ENCODE peak calls at places on chromosomes 4 and X, in nine cellular contexts. D is GM12864; A is choroid plexus epithelial cell; R is CD4-positive, alpha-beta T cell; M is dorsolateral prefrontal cortex; B is AG09309; L is mesothelial cell of epicardium; G is brain microvascular endothelial cell; U is GM20000. J is an unnamed sample.

GRCh38 chr4:14853186-14853946 is 148.9 kb upstream of the CPEB2 start:
- DNase-seq in D (no peak), A (peak), R (no peak), M (no peak), B (peak), L (no peak), G (peak), U (no peak), J (no peak)

GRCh38 chrX:97863261-97863660 is 979.6 kb downstream of the RPA4 start:
- DNase-seq in D (no peak), A (no peak), R (no peak), M (no peak), B (no peak), L (no peak), G (no peak), U (no peak), J (no peak)

GRCh38 chr4:185573651-185574199 is 38.4 kb upstream of the PDLIM3 start:
- DNase-seq in D (no peak), A (peak), R (no peak), M (no peak), B (no peak), L (no peak), G (peak), U (no peak), J (no peak)

GRCh38 chr4:25402521-25402920 is 25.5 kb downstream of the ANAPC4 start:
- DNase-seq in D (no peak), A (peak), R (no peak), M (no peak), B (peak), L (no peak), G (no peak), U (no peak), J (no peak)

GRCh38 chr4:111652206-111652605 is 493.0 kb upstream of the FAM241A start:
- DNase-seq in D (no peak), A (no peak), R (no peak), M (no peak), B (no peak), L (no peak), G (no peak), U (no peak), J (no peak)

GRCh38 chr4:153931804-153932203 is 142.9 kb upstream of the SFRP2 start:
- DNase-seq in D (no peak), A (peak), R (no peak), M (no peak), B (peak), L (no peak), G (no peak), U (no peak), J (no peak)

GRCh38 chrX:21740329-21741274 is 17.3 kb downstream of the SMPX start:
- DNase-seq in D (no peak), A (peak), R (no peak), M (peak), B (no peak), L (no peak), G (peak), U (no peak), J (no peak)

GRCh38 chrX:7921750-7922149 is 5.5 kb downstream of the PNPLA4 start:
- DNase-seq in D (no peak), A (no peak), R (no peak), M (no peak), B (no peak), L (no peak), G (no peak), U (no peak), J (no peak)

GRCh38 chr4:102263024-102263787 is 82.1 kb downstream of the SLC39A8 start:
- DNase-seq in D (peak), A (peak), R (no peak), M (peak), B (peak), L (no peak), G (peak), U (peak), J (no peak)

GRCh38 chr4:173538148-173538902 is 8.3 kb upstream of the HAND2 start:
- DNase-seq in D (no peak), A (no peak), R (no peak), M (no peak), B (no peak), L (peak), G (no peak), U (peak), J (no peak)

GRCh38 chr4:40258624-40259023 is 61.8 kb downstream of the RHOH start:
- DNase-seq in D (no peak), A (no peak), R (no peak), M (no peak), B (no peak), L (no peak), G (no peak), U (no peak), J (no peak)

GRCh38 chr4:153576443-153576774 is 107.7 kb upstream of the TLR2 start:
- DNase-seq in D (no peak), A (no peak), R (no peak), M (no peak), B (no peak), L (no peak), G (no peak), U (no peak), J (no peak)

GRCh38 chr4:145178740-145179139 is 1.6 kb downstream of the OTUD4 start:
- DNase-seq in D (no peak), A (no peak), R (no peak), M (no peak), B (no peak), L (no peak), G (no peak), U (peak), J (no peak)

GRCh38 chrX:112120737-112121136 is 38.2 kb upstream of the TRPC5 start:
- DNase-seq in D (no peak), A (no peak), R (no peak), M (no peak), B (no peak), L (no peak), G (no peak), U (no peak), J (no peak)

GRCh38 chrX:69504626-69505612 is 793 bp downstream of the NALF2 start:
- DNase-seq in D (no peak), A (no peak), R (no peak), M (peak), B (no peak), L (no peak), G (no peak), U (no peak), J (no peak)

GRCh38 chr4:41535911-41536361 is 2.0 kb upstream of the LIMCH1 start:
- DNase-seq in D (no peak), A (no peak), R (no peak), M (no peak), B (no peak), L (no peak), G (no peak), U (no peak), J (no peak)

GRCh38 chr4:183337349-183337748 is 15.1 kb upstream of the CLDN24 start:
- DNase-seq in D (no peak), A (peak), R (no peak), M (no peak), B (no peak), L (no peak), G (no peak), U (no peak), J (no peak)

GRCh38 chrX:148659481-148659880 is 159.1 kb downstream of the AFF2 start:
- DNase-seq in D (no peak), A (no peak), R (no peak), M (no peak), B (no peak), L (no peak), G (no peak), U (no peak), J (no peak)

GRCh38 chr4:119116021-119116420 is 19.6 kb upstream of the MYOZ2 start:
- DNase-seq in D (no peak), A (no peak), R (no peak), M (no peak), B (no peak), L (no peak), G (no peak), U (no peak), J (no peak)

GRCh38 chrX:125810856-125811255 is 355.2 kb downstream of the DCAF12L2 start:
- DNase-seq in D (no peak), A (no peak), R (no peak), M (no peak), B (no peak), L (no peak), G (peak), U (no peak), J (no peak)

GRCh38 chr4:188201851-188202250 is 62.6 kb downstream of the TRIML1 start:
- DNase-seq in D (no peak), A (no peak), R (no peak), M (no peak), B (peak), L (no peak), G (peak), U (no peak), J (no peak)

GRCh38 chr4:70544279-70544870 is 26.0 kb downstream of the AMTN start:
- DNase-seq in D (no peak), A (peak), R (no peak), M (no peak), B (no peak), L (no peak), G (peak), U (no peak), J (no peak)

GRCh38 chr4:11014199-11014598 is 329.6 kb upstream of the CLNK start:
- DNase-seq in D (no peak), A (no peak), R (no peak), M (no peak), B (no peak), L (no peak), G (no peak), U (no peak), J (no peak)

GRCh38 chr4:39526810-39527295 is 386 bp downstream of the UGDH start:
- DNase-seq in D (no peak), A (peak), R (no peak), M (no peak), B (no peak), L (no peak), G (no peak), U (no peak), J (no peak)

GRCh38 chr4:10253765-10254164 is 137.2 kb upstream of the WDR1 start:
- DNase-seq in D (no peak), A (no peak), R (no peak), M (no peak), B (no peak), L (no peak), G (no peak), U (no peak), J (no peak)

GRCh38 chr4:73947239-73947985 is 34.4 kb downstream of the PF4 start:
- DNase-seq in D (no peak), A (no peak), R (no peak), M (no peak), B (no peak), L (no peak), G (no peak), U (no peak), J (no peak)

GRCh38 chrX:110858565-110858964 is 62.9 kb upstream of the CHRDL1 start:
- DNase-seq in D (no peak), A (no peak), R (no peak), M (no peak), B (no peak), L (no peak), G (no peak), U (no peak), J (no peak)

GRCh38 chr4:90540536-90540935 is 413.3 kb downstream of the CCSER1 start:
- DNase-seq in D (no peak), A (peak), R (no peak), M (no peak), B (no peak), L (no peak), G (no peak), U (no peak), J (no peak)

GRCh38 chr4:177308125-177308524 is 1.5 kb upstream of the NEIL3 start:
- DNase-seq in D (no peak), A (peak), R (no peak), M (no peak), B (peak), L (no peak), G (peak), U (no peak), J (no peak)

GRCh38 chr4:24856586-24856985 is 56.3 kb downstream of the CCDC149 start:
- DNase-seq in D (peak), A (peak), R (no peak), M (no peak), B (no peak), L (no peak), G (peak), U (peak), J (no peak)

GRCh38 chrX:39854772-39855747 is 242.7 kb downstream of the BCOR start:
- DNase-seq in D (peak), A (no peak), R (peak), M (no peak), B (no peak), L (no peak), G (no peak), U (peak), J (no peak)

GRCh38 chr4:141080668-141081067 is 52.6 kb downstream of the RNF150 start:
- DNase-seq in D (no peak), A (no peak), R (no peak), M (peak), B (no peak), L (no peak), G (no peak), U (no peak), J (no peak)

GRCh38 chrX:7109838-7110793 is 37.4 kb upstream of the STS start:
- DNase-seq in D (no peak), A (no peak), R (no peak), M (no peak), B (no peak), L (no peak), G (no peak), U (peak), J (no peak)

GRCh38 chr4:80526697-80527096 is 191.2 kb downstream of the CFAP299 start:
- DNase-seq in D (no peak), A (no peak), R (no peak), M (no peak), B (no peak), L (no peak), G (no peak), U (no peak), J (no peak)

GRCh38 chr4:102244878-102245535 is 100.3 kb downstream of the SLC39A8 start:
- DNase-seq in D (no peak), A (no peak), R (no peak), M (no peak), B (no peak), L (no peak), G (no peak), U (no peak), J (no peak)

GRCh38 chr4:52837716-52838558 is 24.2 kb upstream of the RASL11B start:
- DNase-seq in D (no peak), A (peak), R (no peak), M (no peak), B (peak), L (no peak), G (peak), U (no peak), J (no peak)

GRCh38 chrX:23134171-23134570 is 134.4 kb downstream of the DDX53 start:
- DNase-seq in D (no peak), A (no peak), R (no peak), M (no peak), B (no peak), L (no peak), G (no peak), U (no peak), J (no peak)

GRCh38 chr4:6229095-6229494 is 28.7 kb upstream of the JAKMIP1 start:
- DNase-seq in D (no peak), A (no peak), R (no peak), M (no peak), B (no peak), L (no peak), G (no peak), U (no peak), J (no peak)

GRCh38 chr4:183533698-183534097 is 28.8 kb downstream of the ING2 start:
- DNase-seq in D (no peak), A (no peak), R (no peak), M (no peak), B (no peak), L (no peak), G (no peak), U (no peak), J (no peak)

DNA sequence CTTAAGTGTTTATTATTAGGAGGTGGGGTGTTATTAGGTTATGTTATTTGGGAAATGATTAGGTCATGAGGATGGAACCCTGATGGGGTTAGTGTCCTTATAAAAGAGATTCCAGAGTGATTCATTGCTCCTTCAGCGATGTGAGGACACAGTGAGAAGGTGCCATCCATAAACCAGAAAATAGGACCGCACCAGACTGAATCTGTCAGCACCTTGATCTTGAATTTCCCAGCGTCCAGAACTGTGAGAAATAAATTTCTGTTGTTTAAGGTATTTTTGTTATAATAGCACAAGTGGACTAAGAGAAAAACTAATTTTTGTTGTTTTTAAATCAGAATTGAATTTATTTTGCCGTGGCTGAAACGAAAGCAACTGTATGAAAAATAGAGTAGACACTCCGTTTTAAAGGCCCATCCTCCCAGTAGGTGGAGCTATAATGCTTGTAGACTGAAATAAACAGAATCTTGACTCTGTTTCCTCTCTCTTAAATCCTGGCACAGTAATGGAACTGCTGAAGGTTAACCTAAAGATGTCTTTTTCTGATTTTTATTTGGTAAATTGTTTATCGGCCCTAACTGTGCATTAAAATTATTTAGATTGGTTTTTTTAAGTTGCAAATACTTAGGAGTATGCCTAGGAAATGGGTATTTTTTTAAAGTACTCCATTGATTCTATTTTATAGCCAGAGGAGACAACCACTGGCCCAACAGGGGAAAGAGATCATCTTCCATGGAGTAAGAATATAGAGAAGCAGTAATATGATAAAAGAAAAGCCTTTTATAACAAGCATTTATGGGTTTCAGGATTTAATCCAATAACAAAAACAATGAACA is 133.2 kb upstream of the ADAMTS3 start:
- DNase-seq in D (peak), A (peak), R (no peak), M (no peak), B (peak), L (no peak), G (peak), U (peak), J (no peak)
- TF ChIP-seq CTCF in D (peak), A (peak), R (peak), M (peak), B (peak), L (peak), G (peak), U (peak), J (no peak)

DNA sequence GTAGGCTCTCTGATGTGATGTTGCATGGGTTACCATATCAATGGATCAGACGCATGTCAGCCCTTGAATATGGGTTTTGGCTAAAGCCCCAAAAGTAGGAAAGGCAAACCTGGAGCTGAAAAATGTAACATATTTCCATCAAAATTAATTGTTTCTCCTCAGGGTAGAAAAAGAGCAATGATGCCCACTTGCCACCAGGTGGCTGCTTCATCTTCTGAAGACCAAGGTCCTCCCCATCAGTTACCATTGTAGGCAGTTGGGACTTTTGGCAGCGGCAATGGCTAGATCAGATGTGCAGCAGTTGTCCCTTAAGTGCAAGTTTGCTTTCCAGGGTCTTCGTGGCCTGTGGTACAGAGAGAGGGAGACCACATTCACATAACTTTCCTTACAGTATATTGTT is 118.2 kb downstream of the NAF1 start:
- DNase-seq in D (no peak), A (peak), R (no peak), M (no peak), B (no peak), L (no peak), G (peak), U (peak), J (no peak)
- TF ChIP-seq CTCF in D (peak), A (peak), R (peak), M (no peak), B (peak), L (peak), G (peak), U (peak), J (no peak)

GRCh38 chrX:106748377-106748776 is 21.9 kb downstream of the RNF128 start:
- DNase-seq in D (no peak), A (no peak), R (no peak), M (no peak), B (no peak), L (no peak), G (no peak), U (no peak), J (no peak)

GRCh38 chrX:106751407-106751806 is 24.9 kb downstream of the RNF128 start:
- DNase-seq in D (no peak), A (no peak), R (no peak), M (no peak), B (no peak), L (no peak), G (no peak), U (no peak), J (no peak)

DNA sequence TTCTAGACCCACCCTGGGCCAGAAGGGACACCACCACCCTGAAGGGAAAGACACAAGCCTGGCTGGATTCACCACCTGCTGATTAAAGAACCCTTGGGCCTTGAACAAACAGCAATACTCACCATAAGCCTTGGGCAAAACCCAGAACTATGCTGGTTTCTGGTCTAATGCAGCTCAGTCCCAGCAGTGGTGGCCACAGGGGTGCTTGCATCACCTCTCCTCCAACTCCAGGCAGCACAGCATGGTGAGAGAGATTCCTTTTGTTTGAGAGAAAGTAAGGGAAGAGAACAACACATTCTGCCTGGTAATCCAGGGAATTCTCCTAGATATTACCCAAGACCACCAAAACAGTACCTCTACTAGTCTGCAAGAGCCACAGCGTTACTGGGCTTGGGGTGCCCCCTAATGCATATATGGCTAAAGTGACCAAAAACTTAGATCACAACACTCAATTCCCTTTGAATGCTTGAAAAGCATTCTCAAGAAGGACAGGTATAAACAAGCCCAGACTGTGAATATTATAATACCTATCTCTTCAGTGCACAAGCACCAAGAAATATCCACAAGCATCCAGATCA is 25.7 kb downstream of the RNF128 start:
- DNase-seq in D (no peak), A (peak), R (no peak), M (no peak), B (no peak), L (no peak), G (peak), U (no peak), J (no peak)
- TF ChIP-seq CTCF in D (no peak), A (peak), R (no peak), M (no peak), B (peak), L (no peak), G (peak), U (no peak), J (no peak)

GRCh38 chr4:12724520-12724919 is 759.6 kb downstream of the RAB28 start:
- DNase-seq in D (no peak), A (peak), R (no peak), M (no peak), B (no peak), L (no peak), G (no peak), U (no peak), J (no peak)

GRCh38 chr4:12729384-12729783 is 754.8 kb downstream of the RAB28 start:
- DNase-seq in D (no peak), A (peak), R (no peak), M (no peak), B (no peak), L (no peak), G (no peak), U (peak), J (no peak)

GRCh38 chr4:12723849-12724447 is 760.2 kb downstream of the RAB28 start:
- DNase-seq in D (no peak), A (peak), R (no peak), M (no peak), B (no peak), L (no peak), G (no peak), U (no peak), J (no peak)
- TF ChIP-seq CTCF in D (no peak), A (no peak), R (no peak), M (no peak), B (no peak), L (no peak), G (no peak), U (no peak), J (no peak)

GRCh38 chr4:134160211-134160610 is 41.4 kb downstream of the PABPC4L start:
- DNase-seq in D (no peak), A (no peak), R (no peak), M (no peak), B (no peak), L (no peak), G (no peak), U (no peak), J (no peak)
- TF ChIP-seq CTCF in D (no peak), A (no peak), R (no peak), M (no peak), B (no peak), L (no peak), G (no peak), U (no peak), J (no peak)